ENCODE peak calls at places on chromosomes 12 and 14, in four cellular contexts. One of them, this sample, is unnamed.

GRCh38 chr14:99757331-99758070 is 35.7 kb upstream of the EML1 start:
- DNase-seq in IMR-90: peak
- DNase-seq in neuronal stem cell: no peak
- DNase-seq in H1: no peak
- DNase-seq in this sample: no peak

GRCh38 chr12:71935594-71935993 is 3.1 kb upstream of the TPH2 start:
- DNase-seq in IMR-90: peak
- DNase-seq in neuronal stem cell: no peak
- DNase-seq in H1: no peak
- DNase-seq in this sample: no peak

GRCh38 chr14:104883681-104884361 is 18.8 kb downstream of the CEP170B start:
- DNase-seq in IMR-90: no peak
- DNase-seq in neuronal stem cell: no peak
- DNase-seq in H1: no peak
- DNase-seq in this sample: no peak

GRCh38 chr12:46264057-46264456 is 4.8 kb downstream of the SLC38A1 start:
- DNase-seq in IMR-90: peak
- DNase-seq in neuronal stem cell: no peak
- DNase-seq in H1: no peak
- DNase-seq in this sample: no peak

GRCh38 chr12:54036620-54037359 is 3.9 kb downstream of the HOXC5 start:
- DNase-seq in IMR-90: no peak
- DNase-seq in neuronal stem cell: no peak
- DNase-seq in H1: no peak
- DNase-seq in this sample: no peak

GRCh38 chr12:79071498-79071897 is 206.9 kb downstream of the SYT1 start:
- DNase-seq in IMR-90: no peak
- DNase-seq in neuronal stem cell: no peak
- DNase-seq in H1: no peak
- DNase-seq in this sample: no peak

GRCh38 chr12:4833511-4833910 is 76.2 kb upstream of the KCNA1 start:
- DNase-seq in IMR-90: no peak
- DNase-seq in neuronal stem cell: no peak
- DNase-seq in H1: no peak
- DNase-seq in this sample: no peak

GRCh38 chr12:108907861-108908302 is 28.0 kb downstream of the DAO start:
- DNase-seq in IMR-90: no peak
- DNase-seq in neuronal stem cell: no peak
- DNase-seq in H1: no peak
- DNase-seq in this sample: no peak

GRCh38 chr12:52945389-52946232 is 3.3 kb upstream of the KRT18 start:
- DNase-seq in IMR-90: peak
- DNase-seq in neuronal stem cell: no peak
- DNase-seq in H1: peak
- DNase-seq in this sample: peak

GRCh38 chr12:16880864-16881285 is 274.9 kb upstream of the LMO3 start:
- DNase-seq in IMR-90: no peak
- DNase-seq in neuronal stem cell: peak
- DNase-seq in H1: peak
- DNase-seq in this sample: peak

GRCh38 chr12:11499802-11500201 is 104.4 kb upstream of the PRB2 start:
- DNase-seq in IMR-90: no peak
- DNase-seq in neuronal stem cell: no peak
- DNase-seq in H1: no peak
- DNase-seq in this sample: peak

GRCh38 chr12:109888179-109889020 is 8.1 kb upstream of the GLTP start:
- DNase-seq in IMR-90: peak
- DNase-seq in neuronal stem cell: no peak
- DNase-seq in H1: no peak
- DNase-seq in this sample: no peak

GRCh38 chr14:66709292-66709691 is 201.3 kb downstream of the GPHN start:
- DNase-seq in IMR-90: peak
- DNase-seq in neuronal stem cell: no peak
- DNase-seq in H1: no peak
- DNase-seq in this sample: no peak

GRCh38 chr12:75341873-75342272 is 7.4 kb downstream of the GLIPR1L1 start:
- DNase-seq in IMR-90: peak
- DNase-seq in neuronal stem cell: no peak
- DNase-seq in H1: no peak
- DNase-seq in this sample: no peak

GRCh38 chr12:29545102-29545467 is 47.6 kb upstream of the OVCH1 start:
- DNase-seq in IMR-90: no peak
- DNase-seq in neuronal stem cell: no peak
- DNase-seq in H1: no peak
- DNase-seq in this sample: no peak

GRCh38 chr12:84638811-84639368 is 273.7 kb downstream of the SLC6A15 start:
- DNase-seq in IMR-90: peak
- DNase-seq in neuronal stem cell: no peak
- DNase-seq in H1: no peak
- DNase-seq in this sample: no peak

GRCh38 chr14:80491131-80491530 is 279.8 kb upstream of the DIO2 start:
- DNase-seq in IMR-90: peak
- DNase-seq in neuronal stem cell: no peak
- DNase-seq in H1: peak
- DNase-seq in this sample: peak

GRCh38 chr12:56998981-56999380 is 7.4 kb downstream of the ZBTB39 start:
- DNase-seq in IMR-90: no peak
- DNase-seq in neuronal stem cell: no peak
- DNase-seq in H1: no peak
- DNase-seq in this sample: no peak

GRCh38 chr12:31324116-31324844 is 1.7 kb downstream of the SINHCAF start:
- DNase-seq in IMR-90: peak
- DNase-seq in neuronal stem cell: peak
- DNase-seq in H1: no peak
- DNase-seq in this sample: peak

GRCh38 chr12:31326689-31327659 is 1.0 kb upstream of the SINHCAF start:
- DNase-seq in IMR-90: no peak
- DNase-seq in neuronal stem cell: peak
- DNase-seq in H1: no peak
- DNase-seq in this sample: no peak

GRCh38 chr12:31324845-31325523 is 966 bp downstream of the SINHCAF start:
- DNase-seq in IMR-90: peak
- DNase-seq in neuronal stem cell: peak
- DNase-seq in H1: no peak
- DNase-seq in this sample: no peak

GRCh38 chr12:31325524-31325875 is 450 bp downstream of the SINHCAF start:
- DNase-seq in IMR-90: no peak
- DNase-seq in neuronal stem cell: no peak
- DNase-seq in H1: no peak
- DNase-seq in this sample: no peak

GRCh38 chr12:31325877-31326631 is at the start of gene SINHCAF:
- DNase-seq in IMR-90: peak
- DNase-seq in neuronal stem cell: peak
- DNase-seq in H1: peak
- DNase-seq in this sample: peak
- H4K8ac ChIP-seq in IMR-90: peak
- H4K8ac ChIP-seq in neuronal stem cell: peak
- H4K8ac ChIP-seq in H1: peak
- H4K8ac ChIP-seq in this sample: peak

DNA sequence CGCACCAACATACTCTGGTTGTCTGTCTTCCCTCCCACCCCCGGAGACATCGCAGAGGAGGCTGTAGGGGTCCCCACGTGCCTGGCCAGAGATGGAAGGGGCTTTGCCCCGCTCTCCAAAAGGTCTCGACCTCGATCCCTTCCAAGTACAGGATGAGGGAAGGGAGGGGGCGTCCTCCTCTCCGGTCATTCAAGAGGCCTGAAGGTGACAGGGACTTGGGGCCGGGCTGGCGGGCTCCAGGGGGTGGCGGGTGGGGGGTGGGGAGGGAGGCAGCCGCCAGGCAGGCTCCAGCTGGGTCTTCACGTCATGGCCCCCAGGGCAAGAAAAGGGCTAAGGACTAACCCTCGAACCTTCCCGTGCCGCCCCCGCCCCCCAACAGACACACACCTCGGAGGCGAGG is 15.1 kb downstream of the TBX3 start:
- DNase-seq in IMR-90: no peak
- DNase-seq in neuronal stem cell: peak
- DNase-seq in H1: no peak
- DNase-seq in this sample: no peak
- H4K8ac ChIP-seq in IMR-90: peak
- H4K8ac ChIP-seq in neuronal stem cell: no peak
- H4K8ac ChIP-seq in H1: no peak
- H4K8ac ChIP-seq in this sample: no peak

DNA sequence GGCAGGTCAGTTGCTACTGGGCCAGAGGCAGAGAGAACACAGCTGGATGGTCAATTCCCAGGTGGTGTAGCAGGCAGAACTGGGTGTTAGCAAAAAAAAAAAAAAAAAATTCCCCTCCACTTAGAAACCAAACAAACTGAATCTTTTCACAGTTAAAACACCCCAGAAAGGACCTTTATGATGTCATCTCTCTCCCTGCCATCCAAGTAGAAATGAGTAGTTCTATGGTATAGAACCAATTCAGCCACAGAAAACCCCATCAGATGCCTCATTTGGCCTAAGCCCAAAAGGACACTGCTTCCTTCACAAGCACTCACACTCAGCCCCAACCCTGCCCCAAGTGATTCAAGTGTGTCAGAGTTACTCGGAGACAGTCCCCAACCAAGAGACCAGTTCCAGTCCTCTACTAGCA is 230.8 kb downstream of the DPF3 start:
- DNase-seq in IMR-90: peak
- DNase-seq in neuronal stem cell: no peak
- DNase-seq in H1: no peak
- DNase-seq in this sample: no peak
- H4K8ac ChIP-seq in IMR-90: peak
- H4K8ac ChIP-seq in neuronal stem cell: no peak
- H4K8ac ChIP-seq in H1: no peak
- H4K8ac ChIP-seq in this sample: no peak

DNA sequence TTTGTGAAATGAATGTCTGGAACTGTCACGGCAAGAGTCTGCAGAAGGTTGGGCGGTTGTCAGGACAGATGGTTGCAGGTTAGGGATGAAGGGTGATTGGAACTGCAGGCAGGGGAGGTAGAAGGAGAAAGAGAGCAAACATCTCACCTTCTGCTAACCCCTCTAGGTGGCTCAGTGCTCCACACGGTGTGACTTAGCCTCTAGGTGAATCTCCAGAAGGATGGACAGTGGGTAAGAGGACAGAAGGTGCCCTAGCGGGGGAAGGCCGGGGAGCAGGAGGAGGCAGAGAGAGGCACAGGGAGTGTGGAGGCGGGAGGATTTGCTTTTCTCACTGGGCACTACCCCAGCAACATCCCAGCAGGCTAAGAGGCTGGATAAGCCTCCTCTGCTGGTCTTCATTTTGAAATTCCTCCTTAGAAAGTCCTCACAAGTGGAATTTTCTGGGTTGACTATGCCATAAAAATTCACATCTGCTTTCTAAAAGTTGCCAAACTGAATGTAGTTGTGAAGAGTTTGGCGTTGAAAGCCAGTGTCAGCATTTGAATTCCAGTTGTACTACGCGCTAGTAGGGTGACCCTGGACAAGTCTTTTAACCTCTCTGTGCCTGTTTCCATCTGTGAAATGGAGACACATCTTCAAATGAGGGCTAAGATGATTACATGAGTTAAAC is 10.7 kb upstream of the GPR68 start:
- DNase-seq in IMR-90: no peak
- DNase-seq in neuronal stem cell: no peak
- DNase-seq in H1: no peak
- DNase-seq in this sample: no peak
- H4K8ac ChIP-seq in IMR-90: no peak
- H4K8ac ChIP-seq in neuronal stem cell: no peak
- H4K8ac ChIP-seq in H1: no peak
- H4K8ac ChIP-seq in this sample: no peak

GRCh38 chr12:47818007-47818376 is 1.7 kb downstream of the HDAC7 start:
- DNase-seq in IMR-90: no peak
- DNase-seq in neuronal stem cell: no peak
- DNase-seq in H1: no peak
- DNase-seq in this sample: no peak
- H4K8ac ChIP-seq in IMR-90: peak
- H4K8ac ChIP-seq in neuronal stem cell: no peak
- H4K8ac ChIP-seq in H1: no peak
- H4K8ac ChIP-seq in this sample: no peak

GRCh38 chr14:75561013-75561432 is 17.4 kb upstream of the FLVCR2 start:
- DNase-seq in IMR-90: peak
- DNase-seq in neuronal stem cell: peak
- DNase-seq in H1: peak
- DNase-seq in this sample: peak

GRCh38 chr14:75558440-75558839 is 20.0 kb upstream of the FLVCR2 start:
- DNase-seq in IMR-90: no peak
- DNase-seq in neuronal stem cell: no peak
- DNase-seq in H1: no peak
- DNase-seq in this sample: no peak

GRCh38 chr14:75559451-75560187 is 18.8 kb upstream of the FLVCR2 start:
- DNase-seq in IMR-90: peak
- DNase-seq in neuronal stem cell: no peak
- DNase-seq in H1: no peak
- DNase-seq in this sample: no peak

GRCh38 chr14:75562048-75562447 is 16.4 kb upstream of the FLVCR2 start:
- DNase-seq in IMR-90: no peak
- DNase-seq in neuronal stem cell: no peak
- DNase-seq in H1: no peak
- DNase-seq in this sample: no peak

DNA sequence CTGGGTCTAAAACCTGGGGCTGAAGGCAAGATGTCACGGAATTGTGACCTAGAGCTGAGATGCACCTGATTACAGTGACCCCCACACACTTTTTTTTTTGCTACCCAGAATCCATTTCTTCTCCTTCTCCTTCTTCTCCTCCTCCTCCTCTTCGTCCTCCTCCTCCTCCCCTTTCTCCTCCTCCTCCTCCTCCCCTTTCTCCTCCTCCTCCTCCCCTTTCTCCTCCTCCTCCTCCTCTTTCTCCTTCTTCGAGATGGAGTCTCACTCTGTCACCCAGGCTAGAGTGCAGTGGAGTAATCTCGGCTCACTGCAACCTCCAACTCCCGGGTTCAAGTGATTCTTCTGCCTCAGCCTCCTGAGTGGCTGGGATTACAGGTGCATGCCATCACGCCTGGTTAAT is 19.4 kb upstream of the FLVCR2 start:
- DNase-seq in IMR-90: no peak
- DNase-seq in neuronal stem cell: no peak
- DNase-seq in H1: no peak
- DNase-seq in this sample: no peak
- H4K8ac ChIP-seq in IMR-90: no peak
- H4K8ac ChIP-seq in neuronal stem cell: no peak
- H4K8ac ChIP-seq in H1: no peak
- H4K8ac ChIP-seq in this sample: no peak

GRCh38 chr12:47817272-47818006 is 2.3 kb downstream of the HDAC7 start:
- DNase-seq in IMR-90: no peak
- DNase-seq in neuronal stem cell: no peak
- DNase-seq in H1: no peak
- DNase-seq in this sample: no peak
- H4K8ac ChIP-seq in IMR-90: peak
- H4K8ac ChIP-seq in neuronal stem cell: no peak
- H4K8ac ChIP-seq in H1: peak
- H4K8ac ChIP-seq in this sample: no peak

GRCh38 chr14:90807060-90807459 is 9.2 kb downstream of the TTC7B start:
- DNase-seq in IMR-90: no peak
- DNase-seq in neuronal stem cell: no peak
- DNase-seq in H1: no peak
- DNase-seq in this sample: no peak
- H4K8ac ChIP-seq in IMR-90: no peak
- H4K8ac ChIP-seq in neuronal stem cell: no peak
- H4K8ac ChIP-seq in H1: no peak
- H4K8ac ChIP-seq in this sample: no peak